ENCODE peak calls at places on chromosomes 2 and 18, in ten cellular contexts. One of them, this sample, is unnamed.

GRCh38 chr18:79728931-79729586 is 49.5 kb downstream of the CTDP1 start:
- DNase-seq in esophagus squamous epithelium: no peak
- DNase-seq in B cell: no peak
- DNase-seq in neural crest cell: no peak
- DNase-seq in mesothelial cell of epicardium: no peak
- DNase-seq in kidney: no peak
- DNase-seq in foreskin keratinocyte: no peak
- DNase-seq in fibroblast of mammary gland: no peak
- DNase-seq in Caco-2: no peak
- DNase-seq in bronchial epithelial cell: no peak
- DNase-seq in this sample: no peak

GRCh38 chr18:59454909-59455727 is 96.1 kb upstream of the LMAN1 start:
- DNase-seq in esophagus squamous epithelium: no peak
- DNase-seq in B cell: no peak
- DNase-seq in neural crest cell: no peak
- DNase-seq in mesothelial cell of epicardium: no peak
- DNase-seq in kidney: no peak
- DNase-seq in foreskin keratinocyte: no peak
- DNase-seq in fibroblast of mammary gland: no peak
- DNase-seq in Caco-2: peak
- DNase-seq in bronchial epithelial cell: no peak
- DNase-seq in this sample: no peak

GRCh38 chr2:51265539-51265938 is 233.6 kb upstream of the NRXN1 start:
- DNase-seq in esophagus squamous epithelium: no peak
- DNase-seq in B cell: no peak
- DNase-seq in neural crest cell: no peak
- DNase-seq in mesothelial cell of epicardium: no peak
- DNase-seq in kidney: no peak
- DNase-seq in foreskin keratinocyte: no peak
- DNase-seq in fibroblast of mammary gland: no peak
- DNase-seq in Caco-2: no peak
- DNase-seq in bronchial epithelial cell: no peak
- DNase-seq in this sample: no peak

GRCh38 chr2:19793132-19793750 is 108.5 kb downstream of the TTC32 start:
- DNase-seq in esophagus squamous epithelium: no peak
- DNase-seq in B cell: no peak
- DNase-seq in neural crest cell: no peak
- DNase-seq in mesothelial cell of epicardium: no peak
- DNase-seq in kidney: no peak
- DNase-seq in foreskin keratinocyte: no peak
- DNase-seq in fibroblast of mammary gland: no peak
- DNase-seq in Caco-2: no peak
- DNase-seq in bronchial epithelial cell: no peak
- DNase-seq in this sample: no peak

GRCh38 chr2:234587341-234588053 is 90.6 kb upstream of the ARL4C start:
- DNase-seq in esophagus squamous epithelium: no peak
- DNase-seq in B cell: no peak
- DNase-seq in neural crest cell: no peak
- DNase-seq in mesothelial cell of epicardium: no peak
- DNase-seq in kidney: no peak
- DNase-seq in foreskin keratinocyte: no peak
- DNase-seq in fibroblast of mammary gland: no peak
- DNase-seq in Caco-2: no peak
- DNase-seq in bronchial epithelial cell: no peak
- DNase-seq in this sample: no peak

GRCh38 chr2:101223814-101224231 is 28.9 kb upstream of the CNOT11 start:
- DNase-seq in esophagus squamous epithelium: no peak
- DNase-seq in B cell: peak
- DNase-seq in neural crest cell: no peak
- DNase-seq in mesothelial cell of epicardium: no peak
- DNase-seq in kidney: no peak
- DNase-seq in foreskin keratinocyte: no peak
- DNase-seq in fibroblast of mammary gland: no peak
- DNase-seq in Caco-2: no peak
- DNase-seq in bronchial epithelial cell: no peak
- DNase-seq in this sample: peak

GRCh38 chr2:171523339-171523931 is 1.2 kb downstream of the CYBRD1 start:
- DNase-seq in esophagus squamous epithelium: no peak
- DNase-seq in B cell: peak
- DNase-seq in neural crest cell: peak
- DNase-seq in mesothelial cell of epicardium: no peak
- DNase-seq in kidney: peak
- DNase-seq in foreskin keratinocyte: peak
- DNase-seq in fibroblast of mammary gland: peak
- DNase-seq in Caco-2: peak
- DNase-seq in bronchial epithelial cell: peak
- DNase-seq in this sample: peak

GRCh38 chr2:54176577-54176976 is 61.2 kb downstream of the ACYP2 start:
- DNase-seq in esophagus squamous epithelium: no peak
- DNase-seq in B cell: no peak
- DNase-seq in neural crest cell: peak
- DNase-seq in mesothelial cell of epicardium: no peak
- DNase-seq in kidney: no peak
- DNase-seq in foreskin keratinocyte: peak
- DNase-seq in fibroblast of mammary gland: peak
- DNase-seq in Caco-2: peak
- DNase-seq in bronchial epithelial cell: peak
- DNase-seq in this sample: no peak

GRCh38 chr18:44682871-44683221 is 2.2 kb downstream of the SETBP1 start:
- DNase-seq in esophagus squamous epithelium: no peak
- DNase-seq in B cell: no peak
- DNase-seq in neural crest cell: no peak
- DNase-seq in mesothelial cell of epicardium: no peak
- DNase-seq in kidney: no peak
- DNase-seq in foreskin keratinocyte: no peak
- DNase-seq in fibroblast of mammary gland: peak
- DNase-seq in Caco-2: no peak
- DNase-seq in bronchial epithelial cell: no peak
- DNase-seq in this sample: peak

GRCh38 chr2:203759692-203760365 is 53.4 kb downstream of the CD28 start:
- DNase-seq in esophagus squamous epithelium: no peak
- DNase-seq in B cell: no peak
- DNase-seq in neural crest cell: no peak
- DNase-seq in mesothelial cell of epicardium: no peak
- DNase-seq in kidney: no peak
- DNase-seq in foreskin keratinocyte: peak
- DNase-seq in fibroblast of mammary gland: peak
- DNase-seq in Caco-2: no peak
- DNase-seq in bronchial epithelial cell: peak
- DNase-seq in this sample: no peak

GRCh38 chr2:16084274-16084673 is 143.9 kb downstream of the MYCN start:
- DNase-seq in esophagus squamous epithelium: no peak
- DNase-seq in B cell: no peak
- DNase-seq in neural crest cell: peak
- DNase-seq in mesothelial cell of epicardium: no peak
- DNase-seq in kidney: no peak
- DNase-seq in foreskin keratinocyte: no peak
- DNase-seq in fibroblast of mammary gland: no peak
- DNase-seq in Caco-2: no peak
- DNase-seq in bronchial epithelial cell: no peak
- DNase-seq in this sample: no peak

GRCh38 chr18:58756596-58757240 is 85.5 kb downstream of the MALT1 start:
- DNase-seq in esophagus squamous epithelium: no peak
- DNase-seq in B cell: no peak
- DNase-seq in neural crest cell: no peak
- DNase-seq in mesothelial cell of epicardium: no peak
- DNase-seq in kidney: no peak
- DNase-seq in foreskin keratinocyte: no peak
- DNase-seq in fibroblast of mammary gland: no peak
- DNase-seq in Caco-2: no peak
- DNase-seq in bronchial epithelial cell: no peak
- DNase-seq in this sample: no peak

GRCh38 chr18:63882333-63883141 is 5.0 kb upstream of the SERPINB2 start:
- DNase-seq in esophagus squamous epithelium: no peak
- DNase-seq in B cell: no peak
- DNase-seq in neural crest cell: no peak
- DNase-seq in mesothelial cell of epicardium: no peak
- DNase-seq in kidney: no peak
- DNase-seq in foreskin keratinocyte: peak
- DNase-seq in fibroblast of mammary gland: peak
- DNase-seq in Caco-2: peak
- DNase-seq in bronchial epithelial cell: peak
- DNase-seq in this sample: no peak

GRCh38 chr2:117794668-117795067 is 19.8 kb upstream of the DDX18 start:
- DNase-seq in esophagus squamous epithelium: no peak
- DNase-seq in B cell: no peak
- DNase-seq in neural crest cell: no peak
- DNase-seq in mesothelial cell of epicardium: no peak
- DNase-seq in kidney: no peak
- DNase-seq in foreskin keratinocyte: no peak
- DNase-seq in fibroblast of mammary gland: peak
- DNase-seq in Caco-2: no peak
- DNase-seq in bronchial epithelial cell: peak
- DNase-seq in this sample: no peak

GRCh38 chr2:135528006-135528405 is 3.0 kb downstream of the ZRANB3 start:
- DNase-seq in esophagus squamous epithelium: no peak
- DNase-seq in B cell: no peak
- DNase-seq in neural crest cell: no peak
- DNase-seq in mesothelial cell of epicardium: no peak
- DNase-seq in kidney: no peak
- DNase-seq in foreskin keratinocyte: no peak
- DNase-seq in fibroblast of mammary gland: no peak
- DNase-seq in Caco-2: no peak
- DNase-seq in bronchial epithelial cell: no peak
- DNase-seq in this sample: no peak

GRCh38 chr2:11550901-11551568 is 17.2 kb downstream of the GREB1 start:
- DNase-seq in esophagus squamous epithelium: no peak
- DNase-seq in B cell: no peak
- DNase-seq in neural crest cell: no peak
- DNase-seq in mesothelial cell of epicardium: no peak
- DNase-seq in kidney: no peak
- DNase-seq in foreskin keratinocyte: no peak
- DNase-seq in fibroblast of mammary gland: no peak
- DNase-seq in Caco-2: no peak
- DNase-seq in bronchial epithelial cell: no peak
- DNase-seq in this sample: no peak
- TF ChIP-seq CTCF in esophagus squamous epithelium: no peak
- TF ChIP-seq CTCF in B cell: no peak
- TF ChIP-seq CTCF in neural crest cell: no peak
- TF ChIP-seq CTCF in mesothelial cell of epicardium: no peak
- TF ChIP-seq CTCF in kidney: no peak
- TF ChIP-seq CTCF in foreskin keratinocyte: no peak
- TF ChIP-seq CTCF in fibroblast of mammary gland: no peak
- TF ChIP-seq CTCF in Caco-2: no peak
- TF ChIP-seq CTCF in bronchial epithelial cell: no peak
- TF ChIP-seq CTCF in this sample: no peak

DNA sequence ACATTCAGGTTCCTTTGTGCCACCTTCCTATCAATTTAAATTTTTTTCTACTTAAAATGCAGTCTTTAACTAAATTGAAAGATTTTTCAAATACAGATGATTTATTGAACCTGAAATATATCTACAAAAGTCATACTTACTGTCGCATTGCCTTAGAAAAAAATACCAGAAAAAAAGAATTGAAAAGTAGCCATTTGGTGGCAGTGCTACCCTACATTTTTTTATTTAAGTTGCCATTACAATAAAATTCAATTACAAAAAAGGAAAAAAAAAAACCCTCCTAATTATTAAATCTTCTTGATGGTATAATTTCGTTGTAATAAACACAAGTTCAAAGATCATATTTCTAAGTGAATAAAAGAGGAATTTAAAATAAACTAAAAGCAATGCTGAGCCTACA is 43.4 kb downstream of the DSC3 start:
- DNase-seq in esophagus squamous epithelium: no peak
- DNase-seq in B cell: no peak
- DNase-seq in neural crest cell: no peak
- DNase-seq in mesothelial cell of epicardium: no peak
- DNase-seq in kidney: no peak
- DNase-seq in foreskin keratinocyte: no peak
- DNase-seq in fibroblast of mammary gland: no peak
- DNase-seq in Caco-2: no peak
- DNase-seq in bronchial epithelial cell: no peak
- DNase-seq in this sample: no peak
- TF ChIP-seq CTCF in esophagus squamous epithelium: no peak
- TF ChIP-seq CTCF in B cell: no peak
- TF ChIP-seq CTCF in neural crest cell: peak
- TF ChIP-seq CTCF in mesothelial cell of epicardium: no peak
- TF ChIP-seq CTCF in kidney: no peak
- TF ChIP-seq CTCF in foreskin keratinocyte: no peak
- TF ChIP-seq CTCF in fibroblast of mammary gland: no peak
- TF ChIP-seq CTCF in Caco-2: no peak
- TF ChIP-seq CTCF in bronchial epithelial cell: no peak
- TF ChIP-seq CTCF in this sample: no peak

DNA sequence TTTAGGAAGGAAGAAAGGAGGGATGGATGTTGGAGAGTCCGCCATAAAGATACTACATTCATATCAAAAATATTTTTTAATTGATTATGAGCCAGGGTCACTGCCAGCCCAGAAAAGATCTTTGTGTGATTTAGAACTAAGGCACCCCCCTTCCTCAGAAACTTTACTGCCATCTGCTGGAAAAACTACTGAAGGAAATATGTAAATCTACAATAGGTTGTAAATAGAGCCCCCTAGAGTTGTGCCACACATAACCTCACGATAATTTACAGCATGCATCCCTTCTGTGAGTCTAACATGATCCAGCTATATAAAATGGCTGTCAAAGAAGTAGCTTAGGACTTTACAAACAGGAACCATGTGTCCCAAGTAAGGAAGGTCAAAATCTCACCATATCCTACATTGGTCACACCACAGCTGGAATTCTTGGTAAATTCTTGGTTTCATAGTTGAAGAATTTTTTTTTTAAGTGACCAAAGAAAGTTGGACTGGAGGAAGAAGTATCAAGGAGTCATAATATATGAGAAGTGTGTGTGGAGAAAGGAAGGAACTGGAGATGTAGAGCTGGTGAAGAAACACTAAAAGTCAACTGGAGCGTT is 152.5 kb downstream of the CYP26B1 start:
- DNase-seq in esophagus squamous epithelium: no peak
- DNase-seq in B cell: no peak
- DNase-seq in neural crest cell: no peak
- DNase-seq in mesothelial cell of epicardium: no peak
- DNase-seq in kidney: no peak
- DNase-seq in foreskin keratinocyte: no peak
- DNase-seq in fibroblast of mammary gland: peak
- DNase-seq in Caco-2: no peak
- DNase-seq in bronchial epithelial cell: peak
- DNase-seq in this sample: no peak
- TF ChIP-seq CTCF in esophagus squamous epithelium: peak
- TF ChIP-seq CTCF in B cell: no peak
- TF ChIP-seq CTCF in neural crest cell: peak
- TF ChIP-seq CTCF in mesothelial cell of epicardium: no peak
- TF ChIP-seq CTCF in kidney: peak
- TF ChIP-seq CTCF in foreskin keratinocyte: peak
- TF ChIP-seq CTCF in fibroblast of mammary gland: peak
- TF ChIP-seq CTCF in Caco-2: peak
- TF ChIP-seq CTCF in bronchial epithelial cell: peak
- TF ChIP-seq CTCF in this sample: no peak

DNA sequence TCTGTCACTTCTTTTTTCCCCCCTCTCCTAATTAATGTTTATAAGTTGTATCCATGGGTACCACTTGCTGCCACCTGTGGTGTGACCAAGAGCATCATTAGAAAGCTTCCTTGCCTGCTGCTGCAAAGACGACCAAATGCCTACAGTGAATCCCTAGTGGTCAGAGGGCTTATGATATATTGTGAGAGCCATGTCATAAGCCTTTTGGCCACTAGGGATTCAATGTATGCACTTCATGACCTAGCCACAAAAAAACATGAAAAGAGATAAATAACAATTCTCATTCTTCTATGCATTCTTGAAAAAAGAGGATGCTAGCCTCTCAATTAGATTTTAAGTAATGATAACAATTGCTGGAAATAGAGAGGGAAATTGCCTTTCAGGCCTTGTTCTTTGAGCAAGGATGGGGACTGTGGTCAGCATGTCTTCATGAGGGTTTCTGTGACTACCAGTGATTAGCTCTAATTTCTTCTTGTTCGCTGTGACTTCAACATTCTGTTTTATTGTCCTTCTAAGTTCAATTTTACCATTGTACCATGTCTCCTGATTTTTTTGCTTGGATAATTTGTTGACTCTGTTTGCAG is 435.3 kb downstream of the TGIF1 start:
- DNase-seq in esophagus squamous epithelium: no peak
- DNase-seq in B cell: no peak
- DNase-seq in neural crest cell: no peak
- DNase-seq in mesothelial cell of epicardium: no peak
- DNase-seq in kidney: no peak
- DNase-seq in foreskin keratinocyte: no peak
- DNase-seq in fibroblast of mammary gland: no peak
- DNase-seq in Caco-2: no peak
- DNase-seq in bronchial epithelial cell: no peak
- DNase-seq in this sample: no peak
- TF ChIP-seq CTCF in esophagus squamous epithelium: peak
- TF ChIP-seq CTCF in B cell: no peak
- TF ChIP-seq CTCF in neural crest cell: peak
- TF ChIP-seq CTCF in mesothelial cell of epicardium: peak
- TF ChIP-seq CTCF in kidney: no peak
- TF ChIP-seq CTCF in foreskin keratinocyte: peak
- TF ChIP-seq CTCF in fibroblast of mammary gland: peak
- TF ChIP-seq CTCF in Caco-2: peak
- TF ChIP-seq CTCF in bronchial epithelial cell: no peak
- TF ChIP-seq CTCF in this sample: no peak

This sample was measured in GM20000.